ENCODE peak calls at places on chromosomes 16 and 17, in seven cellular contexts. M is IMR-90, A is neuronal stem cell, R is H9, U is H1, T is trophoblast cell, I is mesenchymal stem cell. J is an unnamed sample.

GRCh38 chr16:83449861-83450260 is 357.9 kb upstream of the HSBP1 start:
- DNase-seq in I (no peak), A (no peak), M (no peak), T (no peak), U (no peak), R (no peak), J (no peak)

GRCh38 chr17:50661795-50662391 is 27.2 kb downstream of the ABCC3 start:
- DNase-seq in R (peak; percentile 79), A (no peak), M (peak; percentile 93), I (peak; percentile 89), U (no peak), T (peak; percentile 72), J (peak; percentile 97)

GRCh38 chr17:16935241-16935663 is 36.7 kb downstream of the TNFRSF13B start:
- DNase-seq in A (no peak), T (no peak), R (peak; percentile 24), M (no peak), I (no peak), U (no peak), J (no peak)

GRCh38 chr16:52191533-52192134 is 355.3 kb downstream of the TOX3 start:
- DNase-seq in R (peak; percentile 71), M (peak; percentile 58), T (peak; percentile 84), I (peak; percentile 58), U (peak; percentile 33), A (peak; percentile 86), J (peak; percentile 72)

GRCh38 chr16:54193656-54194007 is 93.0 kb downstream of the IRX3 start:
- DNase-seq in R (peak; percentile 91), I (peak; percentile 57), A (peak; percentile 68), T (peak; percentile 71), U (peak; percentile 59), M (peak; percentile 25), J (peak; percentile 87)

GRCh38 chr16:70746708-70747424 is 54.1 kb downstream of the VAC14 start:
- DNase-seq in I (peak; percentile 93), R (no peak), U (no peak), T (peak; percentile 93), A (no peak), M (peak; percentile 96), J (no peak)

GRCh38 chr16:83037884-83038283 is 411.1 kb downstream of the CDH13 start:
- DNase-seq in A (no peak), T (no peak), I (no peak), M (no peak), R (no peak), U (no peak), J (no peak)

GRCh38 chr17:49646391-49647255 is 31.3 kb downstream of the SPOP start:
- DNase-seq in I (peak; percentile 86), A (no peak), U (no peak), R (peak; percentile 35), T (peak; percentile 84), M (peak; percentile 77), J (peak; percentile 45)

GRCh38 chr17:48406936-48407567 is 23.0 kb downstream of the SKAP1 start:
- DNase-seq in U (no peak), I (no peak), A (no peak), R (no peak), T (no peak), M (no peak), J (peak; percentile 27)

GRCh38 chr16:30567991-30568638 is 3.4 kb downstream of the ZNF688 start:
- DNase-seq in T (peak; percentile 54), M (peak; percentile 74), U (no peak), R (no peak), A (no peak), I (peak; percentile 93), J (no peak)

GRCh38 chr16:64172191-64172590 is 949.7 kb downstream of the CDH11 start:
- DNase-seq in A (no peak), I (no peak), U (no peak), T (no peak), M (no peak), R (no peak), J (no peak)

GRCh38 chr17:41692722-41693521 is 4.2 kb downstream of the EIF1 start:
- DNase-seq in I (peak; percentile 62), R (no peak), M (peak; percentile 33), T (peak; percentile 79), A (no peak), U (no peak), J (no peak)

GRCh38 chr17:45052052-45052772 is 780 bp upstream of the DCAKD start:
- DNase-seq in M (no peak), A (peak; percentile 39), T (peak; percentile 68), R (peak; percentile 67), I (peak; percentile 47), U (no peak), J (peak; percentile 49)

GRCh38 chr16:3012246-3012645 is 477 bp upstream of the CLDN9 start:
- DNase-seq in M (no peak), U (no peak), R (no peak), I (no peak), T (no peak), A (no peak), J (peak; percentile 37)

GRCh38 chr17:82544431-82545070 is 25.0 kb downstream of the FOXK2 start:
- DNase-seq in T (no peak), R (no peak), U (no peak), M (no peak), I (no peak), A (no peak), J (no peak)
- H2AK5ac ChIP-seq in T (no peak overlapping the region), R (no peak overlapping the region), U (no peak overlapping the region), M (no peak overlapping the region), I (no peak overlapping the region), A (no peak overlapping the region), J (no peak overlapping the region)

GRCh38 chr16:58836427-58836826 is 102.3 kb upstream of the GOT2 start:
- DNase-seq in A (no peak), R (no peak), I (no peak), T (no peak), M (no peak), U (no peak), J (no peak)
- H2AK5ac ChIP-seq in A (no peak overlapping the region), R (no peak overlapping the region), I (no peak overlapping the region), T (no peak overlapping the region), M (no peak overlapping the region), U (no peak overlapping the region), J (no peak overlapping the region)

GRCh38 chr17:46890638-46891037 is 32.3 kb upstream of the GOSR2 start:
- DNase-seq in R (no peak), U (no peak), T (no peak), I (no peak), A (no peak), M (no peak), J (no peak)
- H2AK5ac ChIP-seq in R (no peak overlapping the region), U (no peak overlapping the region), T (peak overlapping the region; percentile 59), I (no peak overlapping the region), A (peak overlapping the region; percentile 65), M (no peak overlapping the region), J (no peak overlapping the region)

GRCh38 chr17:8405499-8406016 is 7.9 kb upstream of the RNF222 start:
- DNase-seq in M (no peak), I (no peak), T (no peak), A (no peak), U (no peak), R (no peak), J (no peak)
- H2AK5ac ChIP-seq in M (no peak overlapping the region), I (no peak overlapping the region), T (no peak overlapping the region), A (peak overlapping the region; percentile 47), U (no peak overlapping the region), R (no peak overlapping the region), J (no peak overlapping the region)

DNA sequence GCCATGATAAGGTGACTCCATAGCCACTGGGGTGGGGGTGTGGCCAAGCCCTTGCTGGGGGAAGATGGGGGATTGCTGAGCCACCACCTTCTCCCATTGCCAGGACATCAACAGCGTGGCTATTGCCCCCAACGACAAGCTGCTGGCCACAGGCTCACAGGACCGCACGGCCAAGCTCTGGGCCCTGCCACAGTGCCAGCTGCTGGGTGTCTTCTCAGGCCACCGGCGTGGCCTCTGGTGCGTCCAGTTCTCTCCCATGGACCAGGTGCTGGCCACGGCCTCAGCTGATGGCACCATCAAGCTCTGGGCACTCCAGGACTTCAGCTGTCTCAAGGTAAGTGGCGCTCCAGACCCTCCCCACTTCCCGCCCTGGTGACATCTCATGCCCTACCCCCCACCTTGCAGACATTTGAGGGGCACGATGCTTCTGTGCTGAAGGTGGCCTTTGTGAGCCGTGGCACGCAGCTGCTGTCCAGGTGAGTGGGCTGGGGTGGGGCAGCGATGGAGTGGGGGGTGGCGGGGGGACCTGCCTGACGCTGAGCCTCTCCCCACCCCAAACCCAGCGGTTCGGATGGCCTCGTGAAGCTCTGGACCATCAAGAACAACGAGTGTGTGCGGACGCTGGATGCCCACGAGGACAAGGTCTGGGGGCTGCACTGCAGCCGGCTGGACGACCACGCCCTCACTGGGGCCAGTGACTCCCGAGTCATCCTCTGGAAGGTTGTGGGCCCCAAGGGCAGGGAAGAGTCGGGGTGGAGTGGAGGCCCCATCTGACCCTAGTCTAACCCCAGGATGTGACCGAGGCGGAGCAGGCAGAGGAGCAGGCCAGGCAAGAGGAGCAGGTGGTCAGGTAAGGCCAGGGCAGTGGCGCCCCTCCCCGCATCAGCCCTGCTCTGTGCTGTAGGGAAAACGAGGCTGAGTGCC is 4.1 kb downstream of the NOXO1 start:
- DNase-seq in M (no peak), I (no peak), T (no peak), U (no peak), R (no peak), A (no peak), J (no peak)
- H2AK5ac ChIP-seq in M (no peak overlapping the region), I (no peak overlapping the region), T (no peak overlapping the region), U (no peak overlapping the region), R (no peak overlapping the region), A (no peak overlapping the region), J (no peak overlapping the region)

GRCh38 chr17:19555746-19556145 is 22.1 kb downstream of the SLC47A1 start:
- DNase-seq in A (no peak), T (no peak), I (no peak), M (no peak), U (no peak), R (no peak), J (no peak)
- H2AK5ac ChIP-seq in A (no peak overlapping the region), T (no peak overlapping the region), I (no peak overlapping the region), M (no peak overlapping the region), U (no peak overlapping the region), R (no peak overlapping the region), J (no peak overlapping the region)

GRCh38 chr17:58233547-58233946 is 4.8 kb upstream of the LPO start:
- DNase-seq in R (no peak), T (no peak), U (no peak), A (no peak), I (no peak), M (no peak), J (no peak)

GRCh38 chr17:58229881-58230280 is 8.5 kb upstream of the LPO start:
- DNase-seq in U (no peak), T (no peak), M (no peak), R (no peak), A (no peak), I (no peak), J (no peak)

GRCh38 chr17:58231644-58232043 is 6.7 kb upstream of the LPO start:
- DNase-seq in U (no peak), R (no peak), A (no peak), I (no peak), M (peak; percentile 64), T (no peak), J (no peak)

GRCh38 chr17:58235821-58236220 is 2.6 kb upstream of the LPO start:
- DNase-seq in U (no peak), A (no peak), T (no peak), R (no peak), I (no peak), M (no peak), J (no peak)

GRCh38 chr17:58232707-58233156 is 5.7 kb upstream of the LPO start:
- DNase-seq in I (peak; percentile 39), R (peak; percentile 72), T (peak; percentile 53), A (no peak), M (peak; percentile 97), U (no peak), J (peak; percentile 90)
- H2AK5ac ChIP-seq in I (no peak overlapping the region), R (no peak overlapping the region), T (no peak overlapping the region), A (no peak overlapping the region), M (no peak overlapping the region), U (no peak overlapping the region), J (no peak overlapping the region)